ENCODE peak calls at places on chromosomes 3 and 15, in eight cellular contexts. G is transverse colon; Q is lower lobe of right lung; R is uterus; W is CD4-positive, CD25-positive, alpha-beta regulatory T cell; Z is esophagus squamous epithelium; Y is heart left ventricle; U is colonic mucosa. E is an unnamed sample. For H3K4me1, the result is how much of the 10 kb centered on the place peaks cover.

GRCh38 chr3:105979961-105980360 is 111.1 kb upstream of the CBLB start:
- DNase-seq in Y (no peak), W (no peak), R (no peak), G (no peak), Q (no peak), U (no peak), Z (no peak), E (no peak)

GRCh38 chr3:141556034-141556433 is 69.2 kb downstream of the RASA2 start:
- DNase-seq in U (no peak), G (no peak), Q (no peak), Y (no peak), Z (no peak), W (no peak), R (no peak), E (no peak)

GRCh38 chr15:90558182-90558581 is 28.5 kb downstream of the CRTC3 start:
- DNase-seq in Q (no peak), Y (no peak), Z (no peak), W (no peak), U (peak), G (peak), R (peak), E (peak)

GRCh38 chr3:24495334-24495994 is 814 bp upstream of the THRB start:
- DNase-seq in G (peak), Q (peak), U (peak), Z (no peak), W (no peak), Y (peak), R (peak), E (peak)

GRCh38 chr3:10420745-10421475 is 84.5 kb downstream of the ATP2B2 start:
- DNase-seq in U (no peak), G (no peak), Z (no peak), R (no peak), W (no peak), Q (no peak), Y (no peak), E (no peak)

GRCh38 chr3:53495518-53496501 is 1.4 kb downstream of the CACNA1D start:
- DNase-seq in Z (no peak), Y (no peak), Q (no peak), U (peak), W (no peak), R (no peak), G (peak), E (no peak)

GRCh38 chr3:31772781-31773180 is 208.3 kb downstream of the OSBPL10 start:
- DNase-seq in W (no peak), R (no peak), Z (no peak), U (no peak), Q (no peak), Y (no peak), G (no peak), E (no peak)

GRCh38 chr15:25437751-25438600 is 848 bp downstream of the UBE3A start:
- DNase-seq in R (peak), Y (peak), G (peak), U (peak), Z (no peak), W (peak), Q (peak), E (peak)

GRCh38 chr3:194865595-194865994 is 179.9 kb downstream of the FAM43A start:
- DNase-seq in W (no peak), Q (no peak), Z (no peak), Y (no peak), G (no peak), U (no peak), R (no peak), E (no peak)

GRCh38 chr3:190092250-190092649 is 28.4 kb downstream of the P3H2 start:
- DNase-seq in Q (no peak), G (no peak), Z (no peak), U (no peak), W (no peak), R (no peak), Y (no peak), E (no peak)

GRCh38 chr15:29554531-29554930 is 267.7 kb downstream of the TJP1 start:
- DNase-seq in Q (no peak), Y (no peak), R (no peak), W (no peak), G (no peak), Z (no peak), U (no peak), E (no peak)

GRCh38 chr15:27844018-27844666 is 255.0 kb downstream of the OCA2 start:
- DNase-seq in R (no peak), Z (no peak), G (no peak), Y (no peak), U (no peak), Q (no peak), W (no peak), E (peak)

GRCh38 chr3:125141596-125142417 is 70.7 kb downstream of the SLC12A8 start:
- DNase-seq in G (peak), Z (peak), U (peak), Q (peak), Y (peak), R (peak), W (peak), E (no peak)

GRCh38 chr3:188126931-188127330 is 27.0 kb upstream of the LPP start:
- DNase-seq in Q (no peak), G (no peak), W (no peak), R (peak), Z (no peak), Y (peak), U (no peak), E (no peak)

GRCh38 chr15:98035577-98036010 is 75.1 kb downstream of the ARRDC4 start:
- DNase-seq in Z (no peak), U (no peak), W (no peak), G (no peak), R (no peak), Y (no peak), Q (no peak), E (no peak)

GRCh38 chr15:42273900-42274692 is 863 bp upstream of the TMEM87A start:
- DNase-seq in U (peak), R (peak), W (peak), G (peak), Z (peak), Y (peak), Q (peak), E (peak)

GRCh38 chr15:76235186-76235826 is 76.0 kb downstream of the ETFA start:
- DNase-seq in Q (no peak), Y (no peak), Z (no peak), G (no peak), U (no peak), R (no peak), W (no peak), E (no peak)

GRCh38 chr3:58332575-58333179 is at the start of gene PXK:
- DNase-seq in W (peak), R (peak), Y (peak), Z (peak), G (peak), Q (peak), U (peak), E (peak)

GRCh38 chr15:64695571-64695992 is 79.8 kb downstream of the RBPMS2 start:
- DNase-seq in G (peak), W (no peak), R (no peak), Q (no peak), U (peak), Z (no peak), Y (no peak), E (no peak)

GRCh38 chr15:62711691-62712454 is 330.7 kb upstream of the TPM1 start:
- DNase-seq in Z (no peak), Q (no peak), R (no peak), U (no peak), W (no peak), G (no peak), Y (no peak), E (no peak)

GRCh38 chr15:90412356-90413194 is 24.5 kb downstream of the IQGAP1 start:
- DNase-seq in Q (peak), G (peak), Z (no peak), U (peak), W (no peak), Y (no peak), R (no peak), E (peak)

GRCh38 chr3:67018105-67018788 is 20.1 kb downstream of the KBTBD8 start:
- DNase-seq in Y (peak), G (peak), Z (no peak), W (no peak), U (peak), R (no peak), Q (peak), E (no peak)

GRCh38 chr3:170405101-170405500 is 13.6 kb upstream of the CLDN11 start:
- DNase-seq in G (no peak), Q (no peak), U (no peak), R (no peak), W (no peak), Z (no peak), Y (no peak), E (no peak)

GRCh38 chr3:119294889-119295769 is 946 bp downstream of the ARHGAP31 start:
- DNase-seq in G (peak), W (peak), Z (no peak), Q (peak), R (peak), Y (peak), U (peak), E (peak)

GRCh38 chr15:44207643-44208042 is 12.6 kb upstream of the FRMD5 start:
- DNase-seq in Q (no peak), Z (no peak), W (no peak), G (no peak), U (no peak), R (no peak), Y (no peak), E (no peak)

GRCh38 chr15:63089260-63090043 is 32.2 kb upstream of the LACTB start:
- DNase-seq in Y (no peak), R (peak), U (peak), W (no peak), Q (no peak), Z (no peak), G (peak), E (no peak)

GRCh38 chr3:125055913-125056705 is at the start of gene HEG1:
- DNase-seq in Y (peak), R (peak), Q (peak), Z (peak), W (peak), G (peak), U (peak), E (peak)

GRCh38 chr3:10521772-10522441 is 16.5 kb upstream of the ATP2B2 start:
- DNase-seq in Q (no peak), Z (no peak), G (no peak), U (no peak), Y (no peak), R (no peak), W (no peak), E (no peak)

GRCh38 chr3:111963424-111963823 is 15.4 kb upstream of the ABHD10 start:
- DNase-seq in Z (no peak), R (no peak), G (no peak), U (no peak), Y (no peak), W (no peak), Q (no peak), E (no peak)

GRCh38 chr3:31369637-31370036 is 163.1 kb upstream of the STT3B start:
- DNase-seq in W (no peak), Q (no peak), G (no peak), Y (no peak), Z (no peak), R (no peak), U (no peak), E (no peak)

GRCh38 chr15:84552896-84553295 is 47.9 kb upstream of the ZSCAN2 start:
- DNase-seq in Y (no peak), W (no peak), U (no peak), R (no peak), G (no peak), Q (no peak), Z (no peak), E (no peak)

GRCh38 chr15:91508633-91509032 is 344.9 kb upstream of the SLCO3A1 start:
- DNase-seq in R (no peak), G (no peak), U (no peak), W (no peak), Q (no peak), Y (no peak), Z (no peak), E (no peak)

GRCh38 chr15:90035095-90035834 is 34.1 kb downstream of the ZNF710 start:
- DNase-seq in U (peak), R (no peak), W (no peak), Q (peak), Y (peak), G (peak), Z (no peak), E (peak)

GRCh38 chr15:26635105-26635504 is 137.8 kb downstream of the GABRB3 start:
- DNase-seq in Y (no peak), G (no peak), W (no peak), U (no peak), Z (no peak), R (no peak), Q (no peak), E (no peak)

GRCh38 chr3:58383904-58384303 is 49.7 kb downstream of the PDHB start:
- DNase-seq in U (no peak), Z (no peak), Y (no peak), G (no peak), W (no peak), R (no peak), Q (no peak), E (no peak)

GRCh38 chr3:192331749-192332385 is 395.5 kb downstream of the FGF12 start:
- DNase-seq in G (no peak), Q (no peak), R (no peak), W (no peak), U (no peak), Z (no peak), Y (no peak), E (no peak)

GRCh38 chr15:90002428-90002844 is 1.3 kb downstream of the ZNF710 start:
- DNase-seq in W (peak), Z (no peak), G (peak), Y (peak), R (peak), Q (peak), U (no peak), E (no peak)

GRCh38 chr3:59422312-59422711 is 372.5 kb upstream of the CFAP20DC start:
- DNase-seq in W (no peak), Y (no peak), Z (no peak), G (no peak), U (no peak), R (no peak), Q (no peak), E (no peak)

DNA sequence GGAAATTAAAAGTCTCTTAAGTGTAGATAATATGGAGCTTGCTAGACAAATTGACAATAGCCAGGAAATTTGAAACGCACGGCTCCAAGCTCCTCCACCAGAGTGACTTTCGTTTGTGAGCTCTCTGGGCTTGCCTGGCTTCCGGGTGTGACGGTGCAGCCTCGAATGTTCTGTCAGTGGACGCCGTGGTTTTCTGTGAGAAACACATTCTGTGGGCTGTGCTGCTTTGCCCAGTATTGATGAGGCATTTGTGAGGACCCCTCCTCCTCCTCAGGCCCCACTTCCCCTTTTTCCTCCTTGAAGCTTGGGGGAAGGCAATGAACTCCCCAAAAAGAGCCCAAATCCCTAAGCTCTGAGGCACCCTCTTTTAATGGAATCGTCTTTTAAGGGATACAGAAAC is 40.7 kb downstream of the POLR2M start:
- DNase-seq in Q (peak), Y (no peak), U (no peak), Z (no peak), R (peak), G (peak), W (no peak), E (no peak)
- H3K27ac ChIP-seq in Q (peak), Y (no peak), U (no peak), Z (no peak), R (peak), G (no peak), W (no peak), E (no peak)

DNA sequence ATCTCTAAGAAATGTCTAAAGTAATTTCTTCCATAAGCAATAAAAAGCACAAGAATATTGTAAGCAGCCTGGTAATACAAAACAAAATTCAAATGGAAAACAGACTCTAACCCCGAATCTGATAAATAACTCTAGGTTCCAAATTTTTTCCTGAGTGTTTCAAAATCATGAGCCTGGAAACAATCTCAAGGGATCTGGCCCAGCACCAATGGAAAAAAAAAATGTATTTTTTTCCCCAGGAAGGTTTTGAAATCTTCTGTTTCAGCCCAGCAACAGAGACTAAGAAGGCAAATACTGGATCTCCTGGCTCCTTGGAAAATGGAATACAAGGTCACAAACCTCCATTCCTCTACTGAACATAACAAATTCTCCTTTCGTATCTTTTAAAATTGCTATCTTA is 13.0 kb downstream of the TBC1D2B start:
- DNase-seq in Y (no peak), G (no peak), Q (no peak), Z (no peak), W (no peak), R (no peak), U (no peak), E (no peak)
- H3K4me1 ChIP-seq in Y (under half), G (half or more), Q (half or more), Z (half or more), W (half or more), R (under half), U (under half), E (under half)

GRCh38 chr3:175486255-175486654 is 627.1 kb downstream of the NAALADL2 start:
- DNase-seq in Y (no peak), U (no peak), Q (no peak), R (no peak), Z (no peak), W (no peak), G (no peak), E (no peak)
- H3K4me3 ChIP-seq in Y (no peak), U (no peak), Q (no peak), R (no peak), Z (no peak), W (no peak), G (no peak), E (no peak)

GRCh38 chr3:126468028-126468891 is 7.4 kb downstream of the ZXDC start:
- DNase-seq in R (peak), Y (no peak), G (no peak), W (no peak), Z (no peak), Q (peak), U (no peak), E (no peak)
- H3K27ac ChIP-seq in R (no peak), Y (peak), G (no peak), W (no peak), Z (no peak), Q (no peak), U (no peak), E (peak)

DNA sequence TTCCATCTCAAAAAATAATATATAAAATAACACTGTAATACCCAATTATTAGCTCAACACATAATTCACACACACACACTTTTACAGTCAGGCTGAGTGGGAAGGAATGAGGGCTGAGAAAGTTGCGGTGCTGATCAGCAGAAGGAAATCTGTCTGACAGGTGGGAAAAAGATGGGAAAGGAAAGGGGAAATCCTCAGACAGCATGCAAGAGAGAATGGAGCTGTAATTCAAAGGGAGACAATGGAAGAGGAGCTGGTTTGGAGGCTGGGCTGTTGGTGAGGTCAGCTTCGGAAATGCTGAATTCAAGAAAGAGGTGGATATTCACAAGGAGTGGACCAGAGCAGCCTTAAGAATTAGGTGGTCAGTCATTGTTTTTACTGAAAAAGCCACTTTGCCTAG is 121.6 kb upstream of the LMOD3 start:
- DNase-seq in W (no peak), G (no peak), U (no peak), Q (no peak), R (no peak), Z (no peak), Y (no peak), E (no peak)
- H3K4me1 ChIP-seq in W (under half), G (under half), U (under half), Q (under half), R (under half), Z (under half), Y (under half), E (under half)